ENCODE peak calls at places on chromosome 5, in four cellular contexts. One of them, this sample, is unnamed.

GRCh38 chr5:44842491-44843282 is 33.9 kb downstream of the MRPS30 start:
- DNase-seq in GM12878: no peak
- DNase-seq in HepG2: no peak
- DNase-seq in K562: no peak
- DNase-seq in this sample: no peak

GRCh38 chr5:17990168-17990567 is 355.9 kb downstream of the TAF11L14 start:
- DNase-seq in K562: no peak
- DNase-seq in HepG2: no peak
- DNase-seq in GM12878: no peak
- DNase-seq in this sample: no peak

GRCh38 chr5:151082274-151082902 is 1.6 kb upstream of the TNIP1 start:
- DNase-seq in GM12878: no peak
- DNase-seq in K562: peak
- DNase-seq in HepG2: peak
- DNase-seq in this sample: peak

GRCh38 chr5:143934821-143935220 is 122.9 kb downstream of the HMHB1 start:
- DNase-seq in GM12878: no peak
- DNase-seq in K562: no peak
- DNase-seq in HepG2: no peak
- DNase-seq in this sample: no peak

GRCh38 chr5:82522912-82523311 is 244.8 kb upstream of the RPS23 start:
- DNase-seq in K562: no peak
- DNase-seq in GM12878: no peak
- DNase-seq in HepG2: peak
- DNase-seq in this sample: no peak

GRCh38 chr5:95392593-95393182 is 1.5 kb downstream of the FAM81B start:
- DNase-seq in K562: peak
- DNase-seq in HepG2: peak
- DNase-seq in GM12878: no peak
- DNase-seq in this sample: no peak

GRCh38 chr5:66232701-66233100 is 88.6 kb downstream of the SREK1 start:
- DNase-seq in K562: no peak
- DNase-seq in GM12878: no peak
- DNase-seq in HepG2: no peak
- DNase-seq in this sample: no peak

GRCh38 chr5:110884005-110884404 is 145.2 kb downstream of the SLC25A46 start:
- DNase-seq in GM12878: no peak
- DNase-seq in HepG2: no peak
- DNase-seq in K562: no peak
- DNase-seq in this sample: no peak

GRCh38 chr5:7795311-7795710 is 55.6 kb downstream of the CFAP90 start:
- DNase-seq in HepG2: no peak
- DNase-seq in GM12878: no peak
- DNase-seq in K562: no peak
- DNase-seq in this sample: no peak

GRCh38 chr5:168916852-168917251 is 337.7 kb upstream of the PANK3 start:
- DNase-seq in K562: no peak
- DNase-seq in GM12878: no peak
- DNase-seq in HepG2: no peak
- DNase-seq in this sample: no peak

GRCh38 chr5:73088026-73088425 is 32.3 kb upstream of the TMEM171 start:
- DNase-seq in K562: no peak
- DNase-seq in GM12878: no peak
- DNase-seq in HepG2: no peak
- DNase-seq in this sample: no peak

GRCh38 chr5:77852514-77853352 is 76.6 kb upstream of the TBCA start:
- DNase-seq in GM12878: peak
- DNase-seq in K562: no peak
- DNase-seq in HepG2: no peak
- DNase-seq in this sample: peak

GRCh38 chr5:20678814-20679298 is 690.9 kb upstream of the CDH18 start:
- DNase-seq in K562: no peak
- DNase-seq in GM12878: no peak
- DNase-seq in HepG2: no peak
- DNase-seq in this sample: no peak

GRCh38 chr5:156120777-156121176 is 206.2 kb upstream of the SGCD start:
- DNase-seq in HepG2: no peak
- DNase-seq in K562: no peak
- DNase-seq in GM12878: no peak
- DNase-seq in this sample: no peak

GRCh38 chr5:155974369-155974768 is 352.6 kb upstream of the SGCD start:
- DNase-seq in GM12878: no peak
- DNase-seq in K562: no peak
- DNase-seq in HepG2: no peak
- DNase-seq in this sample: no peak

GRCh38 chr5:156473271-156473935 is 146.4 kb downstream of the SGCD start:
- DNase-seq in GM12878: no peak
- DNase-seq in HepG2: no peak
- DNase-seq in K562: no peak
- DNase-seq in this sample: no peak

GRCh38 chr5:58060971-58061370 is 398.9 kb downstream of the PLK2 start:
- DNase-seq in K562: no peak
- DNase-seq in HepG2: no peak
- DNase-seq in GM12878: no peak
- DNase-seq in this sample: no peak

GRCh38 chr5:7397005-7397546 is 1.1 kb downstream of the ADCY2 start:
- DNase-seq in GM12878: no peak
- DNase-seq in HepG2: no peak
- DNase-seq in K562: no peak
- DNase-seq in this sample: no peak

GRCh38 chr5:149420509-149421371 is 41.6 kb upstream of the IL17B start:
- DNase-seq in GM12878: no peak
- DNase-seq in K562: no peak
- DNase-seq in HepG2: no peak
- DNase-seq in this sample: no peak

GRCh38 chr5:85614482-85614881 is 1003.3 kb upstream of the COX7C start:
- DNase-seq in HepG2: no peak
- DNase-seq in GM12878: no peak
- DNase-seq in K562: no peak
- DNase-seq in this sample: no peak

GRCh38 chr5:116032094-116032517 is at the start of gene ARL14EPL:
- DNase-seq in GM12878: no peak
- DNase-seq in HepG2: peak
- DNase-seq in K562: peak
- DNase-seq in this sample: peak

GRCh38 chr5:150172147-150172546 is 5.6 kb downstream of the CDX1 start:
- DNase-seq in GM12878: no peak
- DNase-seq in HepG2: no peak
- DNase-seq in K562: no peak
- DNase-seq in this sample: no peak

DNA sequence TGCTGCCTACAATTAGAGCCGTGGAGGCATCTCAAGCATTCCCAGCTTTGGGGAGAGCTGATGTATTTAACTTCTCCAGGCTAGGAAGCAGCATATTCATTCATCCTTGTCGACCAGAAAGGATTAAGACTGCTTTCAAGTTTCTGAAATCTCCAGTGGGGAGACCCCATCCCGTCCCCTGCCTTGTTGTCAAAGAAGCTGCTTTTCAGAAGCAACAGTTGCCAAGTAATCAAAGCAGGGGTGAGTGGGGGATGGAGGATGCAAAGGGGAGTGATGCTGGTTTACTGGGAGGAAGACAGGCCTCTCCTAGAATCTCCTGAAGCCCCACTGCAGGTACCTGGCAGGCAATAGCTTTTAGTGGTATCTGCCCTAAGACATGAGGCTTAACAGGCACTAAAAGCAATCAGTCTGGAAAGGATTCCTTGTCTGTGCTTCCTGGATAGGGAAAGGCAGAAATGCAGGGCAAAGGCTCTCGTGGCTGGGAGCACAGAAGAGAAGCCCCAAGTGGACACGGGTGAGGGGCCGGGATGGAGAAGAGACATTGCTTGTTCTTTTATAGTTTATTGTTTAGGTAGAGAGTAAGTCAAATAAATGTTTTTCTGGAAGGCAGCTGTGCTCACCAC is 40.2 kb downstream of the CCNJL start:
- DNase-seq in GM12878: no peak
- DNase-seq in HepG2: no peak
- DNase-seq in K562: no peak
- DNase-seq in this sample: no peak
- TF ChIP-seq CBFB in GM12878: no peak
- TF ChIP-seq CBFB in HepG2: no peak
- TF ChIP-seq CBFB in K562: no peak
- TF ChIP-seq CBFB in this sample: no peak

DNA sequence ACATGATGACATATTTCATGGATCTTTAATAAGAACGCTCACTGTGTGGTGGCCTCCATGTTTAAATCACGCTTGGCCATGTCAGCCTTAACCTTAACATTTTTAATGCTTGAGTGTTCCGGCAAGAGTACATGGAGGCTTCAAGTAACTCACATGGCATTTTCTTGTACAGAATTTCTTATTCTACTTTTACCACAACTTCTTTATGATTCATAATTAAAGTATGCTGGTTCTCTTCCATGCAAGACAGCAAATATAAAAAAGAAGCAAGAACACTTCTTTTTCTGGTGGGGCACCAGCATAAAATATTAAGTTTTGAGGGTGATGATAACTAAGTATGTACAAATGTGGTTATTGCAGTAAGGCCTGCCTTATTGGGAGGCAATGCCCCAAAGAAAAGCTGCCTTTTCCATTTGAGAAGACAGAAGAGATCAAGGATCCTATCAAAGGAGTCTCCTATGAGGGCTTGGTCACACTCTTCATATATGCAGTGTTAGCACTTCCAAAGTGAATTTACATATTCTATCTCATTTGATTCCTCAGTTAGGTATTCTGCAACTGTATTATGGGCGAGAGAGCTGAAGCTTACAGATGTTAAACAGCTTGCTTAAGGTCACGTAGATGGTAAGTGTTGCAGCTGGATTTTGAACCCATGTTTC is 382.7 kb upstream of the MEF2C start:
- DNase-seq in GM12878: no peak
- DNase-seq in HepG2: no peak
- DNase-seq in K562: no peak
- DNase-seq in this sample: no peak
- TF ChIP-seq CBFB in GM12878: no peak
- TF ChIP-seq CBFB in HepG2: no peak
- TF ChIP-seq CBFB in K562: no peak
- TF ChIP-seq CBFB in this sample: no peak

DNA sequence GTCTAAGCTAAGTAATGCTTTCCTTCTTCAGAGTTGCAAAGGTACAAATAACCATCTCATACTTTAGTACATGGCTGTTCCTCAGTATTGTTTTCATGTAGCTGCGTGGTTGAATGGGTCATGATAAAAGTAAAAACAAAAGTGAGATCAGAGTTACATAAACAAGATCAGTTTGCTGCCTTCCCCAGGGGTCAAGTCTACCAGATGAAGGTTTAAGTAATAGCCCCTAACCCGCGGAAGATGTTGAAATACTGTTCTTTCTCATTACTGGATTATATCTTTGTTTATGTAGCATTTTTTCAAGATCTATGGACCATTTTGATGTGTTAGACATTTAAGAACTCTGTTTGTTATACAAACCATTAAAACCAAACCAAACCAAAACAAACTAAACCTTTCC is 34.1 kb upstream of the ARRDC3 start:
- DNase-seq in K562: no peak
- DNase-seq in HepG2: no peak
- DNase-seq in GM12878: no peak
- DNase-seq in this sample: no peak
- TF ChIP-seq CBFB in K562: no peak
- TF ChIP-seq CBFB in HepG2: no peak
- TF ChIP-seq CBFB in GM12878: no peak
- TF ChIP-seq CBFB in this sample: no peak

GRCh38 chr5:138635268-138635667 is 60.1 kb upstream of the HSPA9 start:
- DNase-seq in HepG2: no peak
- DNase-seq in GM12878: no peak
- DNase-seq in K562: no peak
- DNase-seq in this sample: no peak
- TF ChIP-seq CBFB in HepG2: no peak
- TF ChIP-seq CBFB in GM12878: no peak
- TF ChIP-seq CBFB in K562: no peak
- TF ChIP-seq CBFB in this sample: no peak

GRCh38 chr5:179289756-179290385 is 55.4 kb downstream of the ADAMTS2 start:
- DNase-seq in K562: no peak
- DNase-seq in HepG2: no peak
- DNase-seq in GM12878: no peak
- DNase-seq in this sample: no peak
- TF ChIP-seq CBFB in K562: no peak
- TF ChIP-seq CBFB in HepG2: no peak
- TF ChIP-seq CBFB in GM12878: no peak
- TF ChIP-seq CBFB in this sample: no peak

GRCh38 chr5:51860532-51861018 is 477.3 kb downstream of the ISL1 start:
- DNase-seq in K562: no peak
- DNase-seq in GM12878: no peak
- DNase-seq in HepG2: no peak
- DNase-seq in this sample: no peak
- TF ChIP-seq CBFB in K562: no peak
- TF ChIP-seq CBFB in GM12878: no peak
- TF ChIP-seq CBFB in HepG2: no peak
- TF ChIP-seq CBFB in this sample: no peak